ENCODE peak calls at places on chromosomes 11 and 22, in seven cellular contexts. O is CD8-positive, alpha-beta T cell; S is colonic mucosa; V is IMR-90; G is lower lobe of right lung; I is uterus; H is heart right ventricle. T is an unnamed sample. For H3K4me1 and H3K27me3, the result is how much of the 10 kb centered on the place peaks cover.

GRCh38 chr22:39534591-39535301 is 2.2 kb upstream of the RPS19BP1 start:
- DNase-seq in V (peak), G (peak), O (peak), H (peak), S (peak), I (peak), T (peak)

GRCh38 chr22:31618057-31618456 is 44.0 kb downstream of the PISD start:
- DNase-seq in O (no peak), G (no peak), H (no peak), S (peak), V (no peak), I (no peak), T (no peak)

GRCh38 chr11:26730711-26731460 is 9.0 kb upstream of the SLC5A12 start:
- DNase-seq in O (no peak), H (no peak), S (no peak), V (peak), I (no peak), G (no peak), T (no peak)

GRCh38 chr11:61666684-61667297 is 13.4 kb upstream of the DAGLA start:
- DNase-seq in S (no peak), H (no peak), V (no peak), I (no peak), O (no peak), G (no peak), T (no peak)

GRCh38 chr11:109960831-109961230 is 132.4 kb upstream of the ZC3H12C start:
- DNase-seq in O (no peak), G (no peak), S (peak), I (no peak), V (peak), H (peak), T (no peak)

GRCh38 chr22:19287889-19288288 is 3.6 kb downstream of the CLTCL1 start:
- DNase-seq in H (no peak), G (no peak), V (peak), S (no peak), O (no peak), I (no peak), T (no peak)

GRCh38 chr11:61446211-61446651 is 16.3 kb downstream of the SDHAF2 start:
- DNase-seq in V (peak), G (peak), H (peak), S (peak), O (peak), I (peak), T (peak)

GRCh38 chr22:32621656-32622003 is 147.0 kb downstream of the FBXO7 start:
- DNase-seq in H (no peak), O (no peak), V (no peak), I (no peak), G (no peak), S (no peak), T (no peak)

GRCh38 chr11:64545605-64546004 is 45.4 kb upstream of the SLC22A12 start:
- DNase-seq in O (no peak), G (peak), V (peak), S (no peak), I (no peak), H (no peak), T (no peak)

GRCh38 chr11:72333657-72334056 is 89.7 kb upstream of the PHOX2A start:
- DNase-seq in H (no peak), S (no peak), I (no peak), O (peak), V (no peak), G (no peak), T (no peak)

GRCh38 chr11:31106963-31107576 is 262.5 kb downstream of the DCDC1 start:
- DNase-seq in H (peak), V (peak), I (peak), S (peak), O (peak), G (peak), T (no peak)

GRCh38 chr11:58286249-58286648 is 18.2 kb upstream of the OR10W1 start:
- DNase-seq in V (peak), O (no peak), G (no peak), S (peak), H (no peak), I (no peak), T (no peak)

GRCh38 chr11:111833524-111833923 is 37.9 kb downstream of the ALG9 start:
- DNase-seq in G (no peak), I (no peak), V (no peak), O (no peak), H (no peak), S (no peak), T (no peak)

GRCh38 chr11:8593935-8594909 is at the start of gene STK33:
- DNase-seq in O (no peak), G (peak), I (peak), H (peak), V (no peak), S (peak), T (no peak)

GRCh38 chr11:73404048-73404447 is 27.8 kb downstream of the RELT start:
- DNase-seq in V (peak), S (no peak), I (peak), O (no peak), G (peak), H (peak), T (no peak)

GRCh38 chr11:134048028-134048427 is 20.8 kb upstream of the JAM3 start:
- DNase-seq in H (no peak), G (no peak), S (no peak), V (no peak), I (no peak), O (no peak), T (no peak)

GRCh38 chr11:118914178-118914918 is 11.4 kb downstream of the BCL9L start:
- DNase-seq in S (peak), V (no peak), H (no peak), I (peak), O (peak), G (no peak), T (peak)

GRCh38 chr11:43797866-43798265 is 82.8 kb upstream of the ALKBH3 start:
- DNase-seq in G (no peak), H (no peak), S (no peak), V (no peak), I (no peak), O (no peak), T (no peak)

GRCh38 chr11:107928767-107929507 is 689 bp downstream of the RAB39A start:
- DNase-seq in H (no peak), V (no peak), S (peak), G (no peak), I (no peak), O (no peak), T (no peak)

GRCh38 chr11:111370902-111371578 is 8.0 kb downstream of the POU2AF1 start:
- DNase-seq in G (no peak), O (no peak), S (no peak), H (no peak), V (no peak), I (no peak), T (no peak)

GRCh38 chr11:122036022-122036421 is 80.0 kb downstream of the BLID start:
- DNase-seq in O (no peak), I (no peak), V (peak), H (no peak), S (no peak), G (no peak), T (no peak)

GRCh38 chr11:122040476-122040875 is 75.5 kb downstream of the BLID start:
- DNase-seq in V (no peak), O (no peak), S (no peak), H (no peak), I (no peak), G (no peak), T (no peak)

GRCh38 chr11:122038543-122038942 is 77.5 kb downstream of the BLID start:
- DNase-seq in I (no peak), H (no peak), O (no peak), S (no peak), V (peak), G (no peak), T (no peak)

GRCh38 chr11:122036493-122036892 is 79.5 kb downstream of the BLID start:
- DNase-seq in V (no peak), I (no peak), S (no peak), O (no peak), G (no peak), H (no peak), T (no peak)

DNA sequence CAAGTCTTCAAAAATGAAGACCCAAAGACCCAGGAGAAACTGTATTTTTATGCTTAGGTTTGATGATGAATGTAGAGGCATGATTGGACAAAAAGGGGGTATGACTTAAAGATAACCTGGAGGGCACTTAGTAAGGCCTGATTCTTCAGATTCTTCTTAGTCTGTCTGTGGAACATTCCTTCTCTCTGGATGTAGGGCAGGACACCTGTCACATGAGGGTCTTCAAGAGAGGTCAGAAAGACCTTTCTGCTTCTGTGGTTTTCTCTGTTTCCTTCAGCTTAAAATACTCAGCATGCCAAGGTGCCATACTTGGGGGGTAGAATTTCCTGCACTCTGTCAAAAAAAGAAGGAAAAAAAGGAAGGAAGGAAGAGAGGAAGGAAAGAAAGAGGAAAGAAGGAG is 78.1 kb downstream of the BLID start:
- DNase-seq in G (no peak), O (no peak), H (no peak), S (no peak), V (no peak), I (no peak), T (no peak)
- H3K27ac ChIP-seq in G (no peak), O (no peak), H (no peak), S (no peak), V (peak), I (no peak), T (no peak)

DNA sequence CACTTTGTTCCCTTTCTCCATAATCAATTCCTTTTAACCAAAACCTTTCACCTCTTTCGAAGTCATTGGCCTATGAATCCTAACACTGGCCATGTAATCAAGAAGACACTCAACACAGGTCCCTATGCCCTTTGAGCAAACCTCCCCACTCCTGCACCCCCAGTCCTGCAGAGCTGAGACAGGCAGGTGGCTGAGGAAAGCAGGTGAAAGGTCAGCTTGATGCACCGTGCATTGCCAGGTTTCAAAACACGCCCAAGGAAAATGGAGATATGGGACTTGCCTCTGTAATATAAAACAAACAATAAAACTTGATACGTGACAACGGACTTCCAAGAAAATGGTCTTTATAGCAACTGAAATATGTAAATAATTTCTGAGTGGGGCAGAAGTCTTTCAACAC is 10.6 kb downstream of the CPT1A start:
- DNase-seq in H (no peak), I (no peak), G (no peak), S (peak), O (no peak), V (no peak), T (no peak)
- H3K4me1 ChIP-seq in H (half or more), I (under half), G (half or more), S (under half), O (under half), V (under half), T (under half)

GRCh38 chr22:48750282-48750681 is 1077.4 kb downstream of the BRD1 start:
- DNase-seq in I (no peak), O (no peak), G (no peak), V (no peak), H (no peak), S (no peak), T (no peak)

GRCh38 chr22:48749555-48750227 is 1078.0 kb downstream of the BRD1 start:
- DNase-seq in H (no peak), O (no peak), G (no peak), V (no peak), S (no peak), I (no peak), T (no peak)

GRCh38 chr22:48751539-48752437 is 1075.9 kb downstream of the BRD1 start:
- DNase-seq in O (no peak), S (peak), V (no peak), I (no peak), G (no peak), H (no peak), T (no peak)

GRCh38 chr22:48752451-48753380 is 1075.0 kb downstream of the BRD1 start:
- DNase-seq in H (no peak), O (no peak), V (no peak), I (no peak), S (no peak), G (no peak), T (no peak)

DNA sequence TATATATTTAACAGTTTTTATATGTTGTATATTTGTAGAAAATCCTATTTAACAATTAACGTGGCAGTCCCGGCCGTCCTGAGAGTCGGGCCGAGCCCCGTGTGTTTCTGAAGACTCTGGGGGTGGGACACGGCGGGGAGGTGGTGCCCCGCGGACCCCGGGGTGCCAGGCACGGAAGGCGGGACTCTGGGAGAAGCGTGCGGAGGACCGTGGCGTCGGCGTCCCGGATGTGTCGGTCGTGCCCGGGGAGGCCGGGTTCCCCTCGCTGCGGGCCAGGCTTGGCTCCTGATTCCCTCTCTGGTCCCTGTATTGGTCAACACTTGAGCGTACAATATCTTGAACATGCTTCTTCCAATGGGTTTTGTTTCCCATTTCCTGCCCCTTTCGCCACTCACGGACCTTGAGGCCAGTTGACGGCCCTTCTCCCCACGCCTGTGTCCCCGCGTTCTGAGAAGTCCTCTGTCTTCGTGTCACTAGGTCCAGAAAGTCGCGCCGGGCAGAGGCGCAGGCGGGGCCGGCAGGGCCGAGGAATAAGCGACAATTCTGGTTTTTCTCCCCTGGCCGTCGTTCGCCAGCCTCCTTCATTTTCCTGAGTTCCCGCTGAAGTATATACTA is 1076.7 kb downstream of the BRD1 start:
- DNase-seq in O (no peak), S (no peak), G (no peak), V (no peak), H (no peak), I (no peak), T (no peak)
- H3K27me3 ChIP-seq in O (under half), S (under half), G (under half), V (under half), H (under half), I (under half), T (under half)

DNA sequence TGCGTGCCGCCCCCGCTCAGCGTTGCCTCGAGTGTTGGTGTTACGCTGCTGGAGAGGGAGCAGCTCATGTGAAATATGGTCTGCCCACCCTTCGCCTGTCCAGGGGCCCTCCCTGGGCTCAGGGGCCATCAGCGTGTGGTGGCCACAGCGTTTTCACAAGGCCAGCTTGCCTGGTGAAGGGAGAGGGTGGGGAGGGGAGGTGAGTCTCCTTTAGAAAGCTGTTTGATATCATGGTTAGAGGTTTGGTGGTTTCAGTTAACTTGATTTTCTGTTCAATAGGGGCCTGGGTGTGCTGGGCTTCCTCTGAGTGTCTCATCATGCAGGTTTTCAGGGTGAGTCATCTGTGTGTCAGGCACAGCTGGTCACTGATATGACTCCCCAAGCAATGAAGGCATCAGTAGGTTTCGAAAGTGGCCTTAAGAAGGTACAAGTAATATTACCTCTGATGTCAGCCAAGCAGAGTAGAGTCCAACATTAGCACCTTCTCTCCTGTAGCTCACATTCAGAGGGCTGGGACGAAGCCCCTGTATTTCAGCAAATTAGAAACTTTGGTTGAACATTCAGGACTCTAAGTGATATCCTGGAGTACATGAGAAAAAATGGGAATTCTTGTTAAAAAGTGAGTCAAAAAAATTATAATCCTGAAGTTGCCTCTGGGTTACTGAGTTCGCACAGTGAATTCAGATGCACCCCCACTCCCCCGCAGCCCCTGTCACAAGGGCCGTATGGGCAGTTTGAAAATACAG is 172.5 kb downstream of the TBC1D22A start:
- DNase-seq in V (peak), O (no peak), G (no peak), H (no peak), S (peak), I (no peak), T (no peak)
- H3K27ac ChIP-seq in V (peak), O (no peak), G (peak), H (no peak), S (peak), I (no peak), T (no peak)

DNA sequence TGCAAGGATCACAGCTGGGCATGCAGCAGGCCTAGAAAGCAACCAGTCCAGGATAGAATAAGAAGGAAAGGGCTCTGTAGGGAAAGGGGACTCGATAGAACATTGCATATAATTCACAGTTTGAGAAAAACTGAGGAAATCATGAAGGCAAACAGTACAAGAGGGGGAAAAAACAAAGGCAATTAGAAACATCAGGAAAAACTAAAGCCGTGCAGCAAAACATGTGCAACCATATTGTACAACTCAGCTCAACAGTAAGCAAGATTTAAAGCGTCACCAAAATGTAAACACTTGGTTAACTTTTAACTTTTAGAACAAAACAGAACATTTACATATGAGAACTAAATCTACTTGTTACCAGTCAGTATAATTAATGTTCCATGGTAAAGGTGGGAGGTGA is 8.5 kb downstream of the APOL3 start:
- DNase-seq in H (no peak), S (no peak), I (no peak), O (no peak), V (no peak), G (no peak), T (no peak)
- H3K4me1 ChIP-seq in H (half or more), S (under half), I (under half), O (half or more), V (under half), G (half or more), T (under half)

GRCh38 chr22:44407404-44408226 is 90.4 kb downstream of the RTL6 start:
- DNase-seq in O (no peak), I (no peak), G (peak), H (no peak), S (no peak), V (no peak), T (no peak)

GRCh38 chr22:44409691-44410316 is 88.2 kb downstream of the RTL6 start:
- DNase-seq in H (no peak), S (no peak), G (peak), O (no peak), V (no peak), I (no peak), T (no peak)

GRCh38 chr22:44410396-44411056 is 87.5 kb downstream of the RTL6 start:
- DNase-seq in O (no peak), S (no peak), I (no peak), H (peak), G (peak), V (no peak), T (no peak)

GRCh38 chr22:44408227-44409192 is 89.5 kb downstream of the RTL6 start:
- DNase-seq in S (no peak), G (peak), I (no peak), V (no peak), H (no peak), O (no peak), T (no peak)

DNA sequence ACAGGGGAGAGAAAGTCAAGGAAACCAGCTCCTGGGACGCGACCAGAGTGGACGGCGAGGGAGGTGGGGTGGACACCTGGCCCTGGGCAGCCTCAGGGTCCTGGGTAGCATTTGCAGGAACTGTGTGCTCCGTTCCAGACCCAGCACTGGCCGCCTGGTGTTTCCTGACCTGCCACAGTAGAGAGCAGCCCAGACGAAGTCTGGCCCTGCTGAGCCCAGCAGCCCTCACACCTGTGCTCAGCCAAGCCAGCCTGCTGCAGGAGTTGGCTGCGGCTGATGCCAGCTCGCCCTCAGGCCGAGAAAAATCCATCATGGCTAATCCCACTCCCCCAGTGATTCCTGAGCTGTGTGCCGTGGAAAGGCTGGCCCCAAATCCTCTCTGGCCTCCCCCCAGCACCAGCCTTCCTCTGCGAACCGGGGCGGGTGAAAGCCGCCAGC is 88.8 kb downstream of the RTL6 start:
- DNase-seq in O (no peak), S (no peak), H (no peak), G (peak), V (no peak), I (no peak), T (no peak)
- H3K27me3 ChIP-seq in O (under half), S (under half), H (under half), G (under half), V (under half), I (under half), T (under half)

DNA sequence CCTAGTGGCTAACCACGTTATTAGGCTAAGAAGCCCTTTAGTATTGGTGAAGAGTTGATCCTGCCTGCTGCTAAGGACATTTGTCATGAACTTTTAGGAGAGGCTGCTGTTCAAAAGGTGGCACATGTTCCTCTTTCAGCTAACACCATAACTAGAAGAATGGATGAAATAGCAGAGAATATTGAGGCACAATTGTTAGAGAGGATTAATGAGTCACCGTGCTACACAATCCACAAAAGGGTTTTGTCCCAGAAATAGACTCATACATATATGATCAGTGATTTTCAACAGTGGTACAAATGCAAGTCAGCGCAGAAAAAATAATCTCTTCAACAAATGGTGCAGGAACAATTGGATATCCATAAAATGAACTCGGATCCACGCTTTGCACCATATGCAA is 7.0 kb upstream of the MSANTD2 start:
- DNase-seq in O (no peak), G (no peak), V (no peak), S (no peak), H (no peak), I (no peak), T (no peak)
- H3K27ac ChIP-seq in O (no peak), G (no peak), V (no peak), S (no peak), H (no peak), I (no peak), T (no peak)

GRCh38 chr11:45021692-45022130 is 71.0 kb upstream of the TP53I11 start:
- DNase-seq in S (peak), I (peak), H (peak), O (no peak), G (peak), V (peak), T (no peak)
- H3K4me1 ChIP-seq in S (under half), I (under half), H (under half), O (under half), G (under half), V (under half), T (under half)